ENCODE peak calls at places on chromosomes 5 and 9, in seven cellular contexts. Z is cardiac muscle cell; A is NCI-H146; J is activated CD4-positive, alpha-beta T cell treated with anti-CD3 and anti-CD28 coated beads, Interleukin-2, amount 50 U/mL, for 1 hour; P is COR-L47; T is effector memory CD8-positive, alpha-beta T cell; Y is GM03348. E is an unnamed sample.

GRCh38 chr9:98087420-98088354 is 31.2 kb downstream of the NANS start:
- DNase-seq in Z (peak), A (no peak), J (no peak), P (no peak), T (peak), Y (peak), E (peak)

GRCh38 chr5:19960451-19960850 is 27.5 kb downstream of the CDH18 start:
- DNase-seq in Z (no peak), A (no peak), J (no peak), P (no peak), T (no peak), Y (no peak), E (no peak)

GRCh38 chr5:88142801-88143692 is 125.6 kb downstream of the TMEM161B start:
- DNase-seq in Z (peak), A (no peak), J (no peak), P (no peak), T (no peak), Y (peak), E (no peak)

GRCh38 chr5:103422756-103423155 is 139.8 kb downstream of the NUDT12 start:
- DNase-seq in Z (no peak), A (no peak), J (no peak), P (no peak), T (no peak), Y (no peak), E (no peak)

GRCh38 chr5:39314591-39314990 is 49.7 kb downstream of the C9 start:
- DNase-seq in Z (no peak), A (no peak), J (no peak), P (no peak), T (no peak), Y (no peak), E (no peak)

GRCh38 chr9:79570449-79571308 is 1.1 kb upstream of the TLE4 start:
- DNase-seq in Z (peak), A (no peak), J (peak), P (peak), T (peak), Y (peak), E (peak)

GRCh38 chr5:42840279-42840678 is 28.6 kb upstream of the SELENOP start:
- DNase-seq in Z (peak), A (no peak), J (no peak), P (no peak), T (no peak), Y (peak), E (peak)

GRCh38 chr9:3244963-3245653 is 280.7 kb downstream of the RFX3 start:
- DNase-seq in Z (peak), A (peak), J (no peak), P (peak), T (no peak), Y (no peak), E (no peak)

GRCh38 chr9:35998333-35998732 is 38.4 kb upstream of the RECK start:
- DNase-seq in Z (no peak), A (no peak), J (no peak), P (no peak), T (no peak), Y (no peak), E (no peak)

GRCh38 chr5:98308960-98309359 is 464.5 kb upstream of the RGMB start:
- DNase-seq in Z (peak), A (no peak), J (no peak), P (no peak), T (no peak), Y (no peak), E (no peak)

GRCh38 chr9:96065482-96066251 is 190.2 kb downstream of the ERCC6L2 start:
- DNase-seq in Z (no peak), A (no peak), J (no peak), P (no peak), T (no peak), Y (no peak), E (no peak)

GRCh38 chr9:108844391-108844790 is 11.4 kb downstream of the ACTL7B start:
- DNase-seq in Z (no peak), A (peak), J (no peak), P (peak), T (no peak), Y (no peak), E (no peak)

GRCh38 chr5:142569905-142570304 is 116.0 kb downstream of the FGF1 start:
- DNase-seq in Z (no peak), A (no peak), J (no peak), P (no peak), T (no peak), Y (no peak), E (no peak)

GRCh38 chr5:13771011-13771571 is 173.4 kb downstream of the DNAH5 start:
- DNase-seq in Z (no peak), A (no peak), J (no peak), P (no peak), T (no peak), Y (peak), E (no peak)

GRCh38 chr5:91293131-91293530 is 90.0 kb downstream of the ARRDC3 start:
- DNase-seq in Z (no peak), A (peak), J (no peak), P (peak), T (no peak), Y (peak), E (no peak)

GRCh38 chr9:94718936-94719335 is 7.6 kb upstream of the AOPEP start:
- DNase-seq in Z (no peak), A (no peak), J (no peak), P (no peak), T (no peak), Y (no peak), E (no peak)

GRCh38 chr5:107461770-107462169 is 209.0 kb downstream of the EFNA5 start:
- DNase-seq in Z (no peak), A (no peak), J (no peak), P (no peak), T (no peak), Y (no peak), E (no peak)

GRCh38 chr9:5832093-5832542 is 799 bp downstream of the ERMP1 start:
- DNase-seq in Z (peak), A (no peak), J (peak), P (no peak), T (peak), Y (no peak), E (no peak)

GRCh38 chr9:36625006-36625600 is 52.4 kb downstream of the MELK start:
- DNase-seq in Z (peak), A (no peak), J (no peak), P (no peak), T (no peak), Y (peak), E (peak)

GRCh38 chr5:3103241-3103855 is 351.9 kb upstream of the IRX2 start:
- DNase-seq in Z (no peak), A (no peak), J (no peak), P (no peak), T (no peak), Y (no peak), E (no peak)

GRCh38 chr5:17276445-17276844 is 59.0 kb downstream of the BASP1 start:
- DNase-seq in Z (no peak), A (no peak), J (no peak), P (no peak), T (no peak), Y (no peak), E (no peak)

GRCh38 chr5:133456933-133457402 is 155.4 kb downstream of the FSTL4 start:
- DNase-seq in Z (peak), A (no peak), J (no peak), P (no peak), T (no peak), Y (peak), E (no peak)

GRCh38 chr9:94586814-94587213 is 6.8 kb downstream of the FBP2 start:
- DNase-seq in Z (peak), A (no peak), J (no peak), P (no peak), T (no peak), Y (peak), E (no peak)

GRCh38 chr9:83355024-83355444 is 183.2 kb downstream of the FRMD3 start:
- DNase-seq in Z (peak), A (no peak), J (no peak), P (no peak), T (no peak), Y (no peak), E (no peak)

GRCh38 chr9:26954050-26954508 is 2.1 kb upstream of the IFT74 start:
- DNase-seq in Z (peak), A (no peak), J (no peak), P (no peak), T (no peak), Y (no peak), E (no peak)

GRCh38 chr9:126752881-126753670 is 51.8 kb upstream of the ZBTB43 start:
- DNase-seq in Z (no peak), A (no peak), J (no peak), P (no peak), T (no peak), Y (no peak), E (no peak)

GRCh38 chr9:94002316-94003140 is 47.4 kb upstream of the BARX1 start:
- DNase-seq in Z (peak), A (peak), J (no peak), P (peak), T (no peak), Y (peak), E (no peak)

GRCh38 chr9:71692337-71692736 is 76.0 kb downstream of the CEMIP2 start:
- DNase-seq in Z (peak), A (no peak), J (no peak), P (no peak), T (no peak), Y (peak), E (no peak)

GRCh38 chr5:78550891-78551290 is 97.7 kb downstream of the LHFPL2 start:
- DNase-seq in Z (no peak), A (no peak), J (no peak), P (no peak), T (no peak), Y (peak), E (no peak)

GRCh38 chr5:176878463-176878862 is 20.7 kb downstream of the HK3 start:
- DNase-seq in Z (no peak), A (no peak), J (no peak), P (no peak), T (no peak), Y (no peak), E (no peak)

E was measured in retinal pigment epithelial cell.